ENCODE peak calls at places on chromosome X, in eight cellular contexts. One of them, this sample, is unnamed. For H3K36me3 and H3K9me3, the result is how much of the 10 kb centered on the place peaks cover.

GRCh38 chrX:38987135-38987780 is 186.0 kb downstream of the MID1IP1 start:
- DNase-seq in prostate gland: no peak
- DNase-seq in sigmoid colon: no peak
- DNase-seq in upper lobe of left lung: peak
- DNase-seq in CD4-positive, CD25-positive, alpha-beta regulatory T cell: no peak
- DNase-seq in pancreas: no peak
- DNase-seq in CD4-positive, alpha-beta memory T cell: no peak
- DNase-seq in mesenchymal stem cell: no peak
- DNase-seq in this sample: no peak

GRCh38 chrX:125132274-125132673 is 187.4 kb upstream of the TEX13C start:
- DNase-seq in prostate gland: no peak
- DNase-seq in sigmoid colon: no peak
- DNase-seq in upper lobe of left lung: no peak
- DNase-seq in CD4-positive, CD25-positive, alpha-beta regulatory T cell: no peak
- DNase-seq in pancreas: no peak
- DNase-seq in CD4-positive, alpha-beta memory T cell: no peak
- DNase-seq in mesenchymal stem cell: no peak
- DNase-seq in this sample: no peak

GRCh38 chrX:104668550-104668949 is 102.6 kb downstream of the IL1RAPL2 start:
- DNase-seq in prostate gland: no peak
- DNase-seq in sigmoid colon: no peak
- DNase-seq in upper lobe of left lung: no peak
- DNase-seq in CD4-positive, CD25-positive, alpha-beta regulatory T cell: no peak
- DNase-seq in pancreas: no peak
- DNase-seq in CD4-positive, alpha-beta memory T cell: no peak
- DNase-seq in mesenchymal stem cell: peak
- DNase-seq in this sample: no peak

GRCh38 chrX:154373340-154374306 is 811 bp downstream of the FLNA start:
- DNase-seq in prostate gland: peak
- DNase-seq in sigmoid colon: no peak
- DNase-seq in upper lobe of left lung: no peak
- DNase-seq in CD4-positive, CD25-positive, alpha-beta regulatory T cell: no peak
- DNase-seq in pancreas: peak
- DNase-seq in CD4-positive, alpha-beta memory T cell: no peak
- DNase-seq in mesenchymal stem cell: peak
- DNase-seq in this sample: no peak

GRCh38 chrX:11465648-11466411 is 172.6 kb downstream of the AMELX start:
- DNase-seq in prostate gland: no peak
- DNase-seq in sigmoid colon: no peak
- DNase-seq in upper lobe of left lung: no peak
- DNase-seq in CD4-positive, CD25-positive, alpha-beta regulatory T cell: no peak
- DNase-seq in pancreas: no peak
- DNase-seq in CD4-positive, alpha-beta memory T cell: no peak
- DNase-seq in mesenchymal stem cell: no peak
- DNase-seq in this sample: no peak

GRCh38 chrX:148593987-148594386 is 93.6 kb downstream of the AFF2 start:
- DNase-seq in prostate gland: no peak
- DNase-seq in sigmoid colon: no peak
- DNase-seq in upper lobe of left lung: no peak
- DNase-seq in CD4-positive, CD25-positive, alpha-beta regulatory T cell: no peak
- DNase-seq in pancreas: no peak
- DNase-seq in CD4-positive, alpha-beta memory T cell: no peak
- DNase-seq in mesenchymal stem cell: no peak
- DNase-seq in this sample: no peak

GRCh38 chrX:19602866-19603620 is 87.7 kb upstream of the MAP3K15 start:
- DNase-seq in prostate gland: no peak
- DNase-seq in sigmoid colon: no peak
- DNase-seq in upper lobe of left lung: no peak
- DNase-seq in CD4-positive, CD25-positive, alpha-beta regulatory T cell: no peak
- DNase-seq in pancreas: no peak
- DNase-seq in CD4-positive, alpha-beta memory T cell: no peak
- DNase-seq in mesenchymal stem cell: peak
- DNase-seq in this sample: no peak

GRCh38 chrX:129115104-129115503 is 408.2 kb downstream of the SMARCA1 start:
- DNase-seq in prostate gland: no peak
- DNase-seq in sigmoid colon: no peak
- DNase-seq in upper lobe of left lung: no peak
- DNase-seq in CD4-positive, CD25-positive, alpha-beta regulatory T cell: no peak
- DNase-seq in pancreas: no peak
- DNase-seq in CD4-positive, alpha-beta memory T cell: no peak
- DNase-seq in mesenchymal stem cell: peak
- DNase-seq in this sample: no peak

GRCh38 chrX:71870337-71871098 is 40.1 kb upstream of the NHSL2 start:
- DNase-seq in prostate gland: no peak
- DNase-seq in sigmoid colon: no peak
- DNase-seq in upper lobe of left lung: no peak
- DNase-seq in CD4-positive, CD25-positive, alpha-beta regulatory T cell: no peak
- DNase-seq in pancreas: no peak
- DNase-seq in CD4-positive, alpha-beta memory T cell: no peak
- DNase-seq in mesenchymal stem cell: peak
- DNase-seq in this sample: no peak

GRCh38 chrX:51641421-51642021 is 22.8 kb upstream of the CENPVL3 start:
- DNase-seq in prostate gland: no peak
- DNase-seq in sigmoid colon: no peak
- DNase-seq in upper lobe of left lung: no peak
- DNase-seq in CD4-positive, CD25-positive, alpha-beta regulatory T cell: peak
- DNase-seq in pancreas: no peak
- DNase-seq in CD4-positive, alpha-beta memory T cell: no peak
- DNase-seq in mesenchymal stem cell: peak
- DNase-seq in this sample: no peak

GRCh38 chrX:116317409-116317808 is 119.0 kb upstream of the SLC6A14 start:
- DNase-seq in prostate gland: no peak
- DNase-seq in sigmoid colon: peak
- DNase-seq in upper lobe of left lung: no peak
- DNase-seq in CD4-positive, CD25-positive, alpha-beta regulatory T cell: no peak
- DNase-seq in pancreas: peak
- DNase-seq in CD4-positive, alpha-beta memory T cell: no peak
- DNase-seq in mesenchymal stem cell: peak
- DNase-seq in this sample: no peak

GRCh38 chrX:99384594-99385374 is 1025.3 kb downstream of the PCDH19 start:
- DNase-seq in prostate gland: no peak
- DNase-seq in sigmoid colon: no peak
- DNase-seq in upper lobe of left lung: no peak
- DNase-seq in CD4-positive, CD25-positive, alpha-beta regulatory T cell: no peak
- DNase-seq in pancreas: no peak
- DNase-seq in CD4-positive, alpha-beta memory T cell: peak
- DNase-seq in mesenchymal stem cell: no peak
- DNase-seq in this sample: no peak

GRCh38 chrX:93673869-93674271 is at the start of gene FAM133A:
- DNase-seq in prostate gland: no peak
- DNase-seq in sigmoid colon: no peak
- DNase-seq in upper lobe of left lung: no peak
- DNase-seq in CD4-positive, CD25-positive, alpha-beta regulatory T cell: peak
- DNase-seq in pancreas: no peak
- DNase-seq in CD4-positive, alpha-beta memory T cell: peak
- DNase-seq in mesenchymal stem cell: peak
- DNase-seq in this sample: no peak

GRCh38 chrX:121103381-121103780 is 56.0 kb downstream of the GLUD2 start:
- DNase-seq in prostate gland: no peak
- DNase-seq in sigmoid colon: no peak
- DNase-seq in upper lobe of left lung: no peak
- DNase-seq in CD4-positive, CD25-positive, alpha-beta regulatory T cell: no peak
- DNase-seq in pancreas: no peak
- DNase-seq in CD4-positive, alpha-beta memory T cell: no peak
- DNase-seq in mesenchymal stem cell: no peak
- DNase-seq in this sample: no peak

GRCh38 chrX:136214551-136214950 is 36.6 kb downstream of the MAP7D3 start:
- DNase-seq in prostate gland: no peak
- DNase-seq in sigmoid colon: no peak
- DNase-seq in upper lobe of left lung: no peak
- DNase-seq in CD4-positive, CD25-positive, alpha-beta regulatory T cell: no peak
- DNase-seq in pancreas: no peak
- DNase-seq in CD4-positive, alpha-beta memory T cell: no peak
- DNase-seq in mesenchymal stem cell: peak
- DNase-seq in this sample: no peak

GRCh38 chrX:2627272-2627867 is 63.7 kb upstream of the CD99 start:
- DNase-seq in prostate gland: peak
- DNase-seq in sigmoid colon: no peak
- DNase-seq in upper lobe of left lung: no peak
- DNase-seq in CD4-positive, CD25-positive, alpha-beta regulatory T cell: peak
- DNase-seq in pancreas: no peak
- DNase-seq in CD4-positive, alpha-beta memory T cell: no peak
- DNase-seq in mesenchymal stem cell: peak
- DNase-seq in this sample: no peak

GRCh38 chrX:33970028-33970932 is 161.8 kb downstream of the FAM47A start:
- DNase-seq in prostate gland: no peak
- DNase-seq in sigmoid colon: no peak
- DNase-seq in upper lobe of left lung: peak
- DNase-seq in CD4-positive, CD25-positive, alpha-beta regulatory T cell: no peak
- DNase-seq in pancreas: no peak
- DNase-seq in CD4-positive, alpha-beta memory T cell: no peak
- DNase-seq in mesenchymal stem cell: no peak
- DNase-seq in this sample: no peak

GRCh38 chrX:130030826-130031225 is 48.4 kb downstream of the BCORL1 start:
- DNase-seq in prostate gland: no peak
- DNase-seq in sigmoid colon: no peak
- DNase-seq in upper lobe of left lung: no peak
- DNase-seq in CD4-positive, CD25-positive, alpha-beta regulatory T cell: no peak
- DNase-seq in pancreas: no peak
- DNase-seq in CD4-positive, alpha-beta memory T cell: no peak
- DNase-seq in mesenchymal stem cell: no peak
- DNase-seq in this sample: no peak

GRCh38 chrX:70025464-70025863 is 24.3 kb downstream of the AWAT2 start:
- DNase-seq in prostate gland: no peak
- DNase-seq in sigmoid colon: no peak
- DNase-seq in upper lobe of left lung: no peak
- DNase-seq in CD4-positive, CD25-positive, alpha-beta regulatory T cell: no peak
- DNase-seq in pancreas: no peak
- DNase-seq in CD4-positive, alpha-beta memory T cell: no peak
- DNase-seq in mesenchymal stem cell: no peak
- DNase-seq in this sample: no peak

GRCh38 chrX:53190363-53190960 is 34.5 kb downstream of the KDM5C start:
- DNase-seq in prostate gland: no peak
- DNase-seq in sigmoid colon: no peak
- DNase-seq in upper lobe of left lung: no peak
- DNase-seq in CD4-positive, CD25-positive, alpha-beta regulatory T cell: no peak
- DNase-seq in pancreas: no peak
- DNase-seq in CD4-positive, alpha-beta memory T cell: no peak
- DNase-seq in mesenchymal stem cell: peak
- DNase-seq in this sample: no peak

GRCh38 chrX:64428371-64428770 is 33.1 kb upstream of the MTMR8 start:
- DNase-seq in prostate gland: no peak
- DNase-seq in sigmoid colon: no peak
- DNase-seq in upper lobe of left lung: no peak
- DNase-seq in CD4-positive, CD25-positive, alpha-beta regulatory T cell: no peak
- DNase-seq in pancreas: no peak
- DNase-seq in CD4-positive, alpha-beta memory T cell: no peak
- DNase-seq in mesenchymal stem cell: no peak
- DNase-seq in this sample: no peak

GRCh38 chrX:8873956-8874355 is 72.8 kb upstream of the FAM9A start:
- DNase-seq in prostate gland: no peak
- DNase-seq in sigmoid colon: no peak
- DNase-seq in upper lobe of left lung: no peak
- DNase-seq in CD4-positive, CD25-positive, alpha-beta regulatory T cell: no peak
- DNase-seq in pancreas: no peak
- DNase-seq in CD4-positive, alpha-beta memory T cell: no peak
- DNase-seq in mesenchymal stem cell: no peak
- DNase-seq in this sample: no peak

GRCh38 chrX:55839480-55839879 is 121.9 kb downstream of the RRAGB start:
- DNase-seq in prostate gland: no peak
- DNase-seq in sigmoid colon: no peak
- DNase-seq in upper lobe of left lung: no peak
- DNase-seq in CD4-positive, CD25-positive, alpha-beta regulatory T cell: no peak
- DNase-seq in pancreas: no peak
- DNase-seq in CD4-positive, alpha-beta memory T cell: no peak
- DNase-seq in mesenchymal stem cell: no peak
- DNase-seq in this sample: no peak
- H3K36me3 ChIP-seq in prostate gland: under half
- H3K36me3 ChIP-seq in sigmoid colon: under half
- H3K36me3 ChIP-seq in upper lobe of left lung: under half
- H3K36me3 ChIP-seq in CD4-positive, CD25-positive, alpha-beta regulatory T cell: under half
- H3K36me3 ChIP-seq in pancreas: under half
- H3K36me3 ChIP-seq in CD4-positive, alpha-beta memory T cell: under half
- H3K36me3 ChIP-seq in mesenchymal stem cell: under half
- H3K36me3 ChIP-seq in this sample: under half

DNA sequence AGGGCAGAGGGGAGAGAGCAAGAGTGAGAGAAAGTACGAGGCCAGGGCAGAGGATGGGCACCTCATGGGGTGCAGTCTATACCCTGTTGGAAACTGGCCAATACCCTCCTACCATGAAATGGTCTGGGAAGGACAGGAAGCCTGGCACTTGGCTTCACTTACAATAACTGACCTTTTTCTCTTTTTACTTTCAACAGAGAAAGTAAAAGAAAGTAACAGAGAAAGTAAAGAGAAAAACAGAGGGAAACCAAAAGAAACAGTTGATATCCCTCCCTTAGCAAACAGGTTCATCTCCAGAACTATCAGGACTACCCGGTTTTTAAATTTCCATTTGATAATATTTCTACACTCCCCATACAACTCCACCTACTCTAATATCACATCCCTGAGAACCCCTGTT is 20.6 kb downstream of the ARL13A start:
- DNase-seq in prostate gland: no peak
- DNase-seq in sigmoid colon: no peak
- DNase-seq in upper lobe of left lung: no peak
- DNase-seq in CD4-positive, CD25-positive, alpha-beta regulatory T cell: no peak
- DNase-seq in pancreas: no peak
- DNase-seq in CD4-positive, alpha-beta memory T cell: no peak
- DNase-seq in mesenchymal stem cell: no peak
- DNase-seq in this sample: no peak
- H3K27ac ChIP-seq in prostate gland: no peak
- H3K27ac ChIP-seq in sigmoid colon: no peak
- H3K27ac ChIP-seq in upper lobe of left lung: no peak
- H3K27ac ChIP-seq in CD4-positive, CD25-positive, alpha-beta regulatory T cell: no peak
- H3K27ac ChIP-seq in pancreas: no peak
- H3K27ac ChIP-seq in CD4-positive, alpha-beta memory T cell: no peak
- H3K27ac ChIP-seq in mesenchymal stem cell: no peak
- H3K27ac ChIP-seq in this sample: no peak

GRCh38 chrX:82125103-82125502 is 923.2 kb downstream of the SH3BGRL start:
- DNase-seq in prostate gland: no peak
- DNase-seq in sigmoid colon: no peak
- DNase-seq in upper lobe of left lung: no peak
- DNase-seq in CD4-positive, CD25-positive, alpha-beta regulatory T cell: no peak
- DNase-seq in pancreas: no peak
- DNase-seq in CD4-positive, alpha-beta memory T cell: no peak
- DNase-seq in mesenchymal stem cell: no peak
- DNase-seq in this sample: no peak

GRCh38 chrX:82127228-82128123 is 925.6 kb downstream of the SH3BGRL start:
- DNase-seq in prostate gland: no peak
- DNase-seq in sigmoid colon: no peak
- DNase-seq in upper lobe of left lung: no peak
- DNase-seq in CD4-positive, CD25-positive, alpha-beta regulatory T cell: no peak
- DNase-seq in pancreas: no peak
- DNase-seq in CD4-positive, alpha-beta memory T cell: peak
- DNase-seq in mesenchymal stem cell: no peak
- DNase-seq in this sample: no peak
- H3K9me3 ChIP-seq in prostate gland: under half
- H3K9me3 ChIP-seq in sigmoid colon: under half
- H3K9me3 ChIP-seq in upper lobe of left lung: under half
- H3K9me3 ChIP-seq in CD4-positive, CD25-positive, alpha-beta regulatory T cell: under half
- H3K9me3 ChIP-seq in pancreas: under half
- H3K9me3 ChIP-seq in CD4-positive, alpha-beta memory T cell: under half
- H3K9me3 ChIP-seq in mesenchymal stem cell: under half
- H3K9me3 ChIP-seq in this sample: under half

DNA sequence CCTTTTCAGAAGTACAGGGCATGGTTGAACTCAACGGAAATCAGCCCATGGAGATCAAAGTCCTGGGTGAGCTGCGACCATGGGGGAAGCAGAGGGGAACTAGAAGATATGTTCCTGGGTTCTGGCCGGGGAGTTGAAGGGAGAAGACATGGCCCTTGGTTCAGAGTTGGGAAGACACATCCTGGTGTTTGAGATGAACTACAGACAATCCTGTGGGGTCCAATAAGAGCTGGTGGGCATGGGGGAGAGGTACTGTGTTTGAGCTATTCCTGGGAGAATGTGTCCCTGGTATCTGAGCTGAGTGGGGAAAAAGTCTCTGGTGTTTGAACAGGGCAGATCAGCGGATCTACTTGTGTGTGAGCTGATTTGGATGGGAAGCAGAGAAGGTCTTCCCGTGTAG is 7.9 kb downstream of the UBA1 start:
- DNase-seq in prostate gland: no peak
- DNase-seq in sigmoid colon: no peak
- DNase-seq in upper lobe of left lung: no peak
- DNase-seq in CD4-positive, CD25-positive, alpha-beta regulatory T cell: no peak
- DNase-seq in pancreas: no peak
- DNase-seq in CD4-positive, alpha-beta memory T cell: no peak
- DNase-seq in mesenchymal stem cell: no peak
- DNase-seq in this sample: no peak
- H3K36me3 ChIP-seq in prostate gland: under half
- H3K36me3 ChIP-seq in sigmoid colon: half or more
- H3K36me3 ChIP-seq in upper lobe of left lung: half or more
- H3K36me3 ChIP-seq in CD4-positive, CD25-positive, alpha-beta regulatory T cell: half or more
- H3K36me3 ChIP-seq in pancreas: half or more
- H3K36me3 ChIP-seq in CD4-positive, alpha-beta memory T cell: half or more
- H3K36me3 ChIP-seq in mesenchymal stem cell: half or more
- H3K36me3 ChIP-seq in this sample: half or more